ENCODE peak calls at places on chromosomes 11 and 22, in seven cellular contexts. M is transverse colon, Q is A549, Z is sigmoid colon, B is suprapubic skin, Y is tibial nerve, S is upper lobe of left lung. N is an unnamed sample.

GRCh38 chr11:47234669-47235075 is 13.9 kb downstream of the ACP2 start:
- DNase-seq in M (peak; percentile 65), Q (no peak), Z (peak; percentile 85), B (no peak), Y (no peak), S (peak; percentile 62), N (peak; percentile 86)

GRCh38 chr11:42819126-42819525 is 492.7 kb upstream of the API5 start:
- DNase-seq in M (no peak), Q (no peak), Z (no peak), B (no peak), Y (no peak), S (no peak), N (no peak)

GRCh38 chr11:11084337-11084736 is 226.5 kb upstream of the ZBED5 start:
- DNase-seq in M (no peak), Q (no peak), Z (no peak), B (no peak), Y (no peak), S (no peak), N (no peak)

GRCh38 chr22:32985899-32986772 is 72.0 kb downstream of the SYN3 start:
- DNase-seq in M (peak; percentile 67), Q (peak; percentile 40), Z (peak; percentile 86), B (peak; percentile 79), Y (peak; percentile 54), S (peak; percentile 73), N (peak; percentile 58)

GRCh38 chr11:117187007-117187406 is 8.5 kb downstream of the SIDT2 start:
- DNase-seq in M (no peak), Q (no peak), Z (peak; percentile 42), B (peak; percentile 48), Y (peak; percentile 12), S (peak; percentile 15), N (no peak)

GRCh38 chr11:2690261-2690575 is 9.6 kb downstream of the KCNQ1OT1 start:
- DNase-seq in M (no peak), Q (no peak), Z (peak; percentile 41), B (no peak), Y (no peak), S (no peak), N (no peak)

GRCh38 chr11:61959026-61959608 is 8.3 kb downstream of the FTH1 start:
- DNase-seq in M (no peak), Q (no peak), Z (no peak), B (no peak), Y (no peak), S (no peak), N (no peak)

GRCh38 chr11:2801711-2802388 is 83.7 kb downstream of the CDKN1C start:
- DNase-seq in M (peak; percentile 8), Q (no peak), Z (peak; percentile 60), B (peak; percentile 56), Y (peak; percentile 12), S (peak; percentile 18), N (peak; percentile 23)

GRCh38 chr22:36395061-36395849 is 7.5 kb upstream of the MYH9 start:
- DNase-seq in M (peak; percentile 64), Q (no peak), Z (no peak), B (no peak), Y (no peak), S (peak; percentile 50), N (peak; percentile 46)

GRCh38 chr11:1506981-1507380 is 20.4 kb upstream of the MOB2 start:
- DNase-seq in M (no peak), Q (no peak), Z (no peak), B (no peak), Y (no peak), S (no peak), N (no peak)

GRCh38 chr22:47047321-47048122 is 285.1 kb downstream of the TBC1D22A start:
- DNase-seq in M (no peak), Q (no peak), Z (peak; percentile 41), B (peak; percentile 45), Y (no peak), S (no peak), N (no peak)

GRCh38 chr11:45075952-45076351 is 70.5 kb upstream of the PRDM11 start:
- DNase-seq in M (no peak), Q (no peak), Z (no peak), B (no peak), Y (no peak), S (no peak), N (no peak)

GRCh38 chr22:47787501-47788227 is 1025.2 kb downstream of the TBC1D22A start:
- DNase-seq in M (no peak), Q (no peak), Z (no peak), B (no peak), Y (no peak), S (no peak), N (no peak)

GRCh38 chr22:22995166-22995565 is 75.2 kb upstream of the GNAZ start:
- DNase-seq in M (no peak), Q (no peak), Z (no peak), B (no peak), Y (no peak), S (no peak), N (no peak)

GRCh38 chr22:44524806-44525205 is 26.8 kb upstream of the RTL6 start:
- DNase-seq in M (no peak), Q (no peak), Z (no peak), B (peak; percentile 10), Y (no peak), S (no peak), N (no peak)

GRCh38 chr11:128621491-128622136 is 34.3 kb upstream of the ETS1 start:
- DNase-seq in M (no peak), Q (no peak), Z (peak; percentile 87), B (no peak), Y (no peak), S (no peak), N (no peak)

GRCh38 chr11:116852261-116853125 is 15.1 kb upstream of the APOA1 start:
- DNase-seq in M (peak; percentile 42), Q (no peak), Z (no peak), B (no peak), Y (no peak), S (no peak), N (no peak)

GRCh38 chr11:119056397-119056999 is 507 bp downstream of the HYOU1 start:
- DNase-seq in M (peak; percentile 70), Q (peak; percentile 13), Z (peak; percentile 77), B (peak; percentile 75), Y (no peak), S (peak; percentile 51), N (peak; percentile 62)

GRCh38 chr22:27876684-27877083 is 42.4 kb downstream of the PITPNB start:
- DNase-seq in M (no peak), Q (no peak), Z (no peak), B (no peak), Y (no peak), S (no peak), N (no peak)

GRCh38 chr11:8259316-8259995 is 4.2 kb downstream of the LMO1 start:
- DNase-seq in M (no peak), Q (no peak), Z (peak; percentile 61), B (peak; percentile 54), Y (no peak), S (peak; percentile 19), N (peak; percentile 19)

GRCh38 chr22:39900306-39901227 is at the start of gene GRAP2:
- DNase-seq in M (peak; percentile 32), Q (no peak), Z (no peak), B (no peak), Y (no peak), S (no peak), N (no peak)

DNA sequence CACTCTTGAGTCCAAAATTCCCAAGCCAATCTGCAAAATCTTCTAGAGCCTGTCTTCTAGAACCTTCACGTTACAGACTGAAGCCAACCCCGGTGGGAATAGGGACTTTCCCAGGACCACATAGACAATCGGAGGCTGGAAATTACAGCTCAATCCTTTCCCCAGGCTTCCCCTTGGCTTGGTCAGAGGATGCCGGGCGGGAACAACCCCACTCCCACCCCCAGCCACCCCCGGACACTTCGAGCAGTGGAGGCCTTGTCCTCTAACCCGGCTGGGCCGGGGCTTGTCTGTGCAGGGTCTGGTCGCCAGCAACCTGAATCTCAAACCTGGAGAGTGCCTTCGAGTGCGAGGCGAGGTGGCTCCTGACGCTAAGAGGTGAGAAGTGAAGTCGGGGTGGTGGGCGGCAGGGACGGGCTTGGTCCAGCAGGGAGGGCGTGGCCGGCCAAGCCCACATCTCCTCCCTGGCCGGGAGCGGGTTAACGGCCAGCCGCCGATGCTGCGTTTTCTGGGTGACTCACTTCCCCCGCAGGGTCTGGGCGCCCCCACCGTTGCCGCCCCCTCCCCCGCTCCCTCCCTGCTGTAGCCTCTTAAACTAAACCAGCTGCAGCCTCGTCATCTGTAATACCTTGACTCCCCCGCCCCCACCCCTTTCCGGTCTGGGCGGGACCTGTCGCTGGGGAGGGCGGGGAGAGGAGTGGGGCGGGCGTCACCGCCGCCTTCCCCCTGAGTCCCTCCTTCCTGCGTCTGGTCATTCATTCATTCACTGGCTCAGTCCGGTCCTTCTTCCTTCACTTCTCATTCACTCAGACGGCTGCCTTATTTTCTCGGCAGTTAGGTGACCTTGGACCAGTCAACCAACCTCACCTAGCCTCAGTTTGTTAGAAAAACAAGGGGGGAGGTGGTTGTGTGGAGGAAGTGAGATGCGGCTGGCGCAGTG is 1.5 kb downstream of the LGALS1 start:
- DNase-seq in M (peak; percentile 93), Q (no peak), Z (peak; percentile 96), B (peak; percentile 93), Y (peak; percentile 74), S (peak; percentile 94), N (peak; percentile 85)
- TF ChIP-seq EP300 in M (no peak), Q (no peak), Z (no peak), B (no peak), Y (peak; percentile 67), S (no peak), N (no peak)

GRCh38 chr22:38289583-38290082 is 16.8 kb upstream of the TMEM184B start:
- DNase-seq in M (no peak), Q (no peak), Z (no peak), B (no peak), Y (no peak), S (peak; percentile 49), N (no peak)
- H3K27ac ChIP-seq in M (peak overlapping the region; percentile 63), Q (no peak overlapping the region), Z (peak overlapping the region; percentile 18), B (no peak overlapping the region), Y (peak overlapping the region; percentile 34), S (peak overlapping the region; percentile 38), N (peak overlapping the region; percentile 59)

GRCh38 chr11:133948711-133949110 is 8.1 kb downstream of the IGSF9B start:
- DNase-seq in M (no peak), Q (no peak), Z (no peak), B (no peak), Y (no peak), S (no peak), N (no peak)

GRCh38 chr11:133953571-133953970 is 3.2 kb downstream of the IGSF9B start:
- DNase-seq in M (no peak), Q (no peak), Z (no peak), B (no peak), Y (no peak), S (no peak), N (no peak)

GRCh38 chr11:133951484-133952198 is 5.1 kb downstream of the IGSF9B start:
- DNase-seq in M (no peak), Q (no peak), Z (no peak), B (no peak), Y (no peak), S (no peak), N (no peak)

GRCh38 chr11:133952199-133953190 is 4.3 kb downstream of the IGSF9B start:
- DNase-seq in M (no peak), Q (no peak), Z (no peak), B (no peak), Y (no peak), S (no peak), N (no peak)

GRCh38 chr11:133950874-133951483 is 5.8 kb downstream of the IGSF9B start:
- DNase-seq in M (no peak), Q (no peak), Z (no peak), B (no peak), Y (no peak), S (no peak), N (no peak)
- TF ChIP-seq EP300 in M (no peak), Q (no peak), Z (no peak), B (no peak), Y (no peak), S (no peak), N (no peak)

GRCh38 chr11:71454470-71455113 is 1.6 kb downstream of the NADSYN1 start:
- DNase-seq in M (peak; percentile 68), Q (no peak), Z (peak; percentile 46), B (peak; percentile 45), Y (no peak), S (no peak), N (no peak)
- H3K27ac ChIP-seq in M (peak overlapping the region; percentile 90), Q (no peak overlapping the region), Z (no peak overlapping the region), B (no peak overlapping the region), Y (no peak overlapping the region), S (no peak overlapping the region), N (no peak overlapping the region)

N was measured in stomach.